ENCODE peak calls at places on chromosomes 11 and 22, in nine cellular contexts. One of them, this sample, is unnamed.

GRCh38 chr11:19714093-19714386 is 1.4 kb downstream of the NAV2 start:
- DNase-seq in body of pancreas: no peak
- DNase-seq in progenitor cell of endocrine pancreas: no peak
- DNase-seq in transverse colon: no peak
- DNase-seq in AG09309: no peak
- DNase-seq in foreskin fibroblast: peak
- DNase-seq in NB4: no peak
- DNase-seq in BJ: no peak
- DNase-seq in AG09319: no peak
- DNase-seq in this sample: no peak

GRCh38 chr22:48300877-48301276 is 1526.8 kb downstream of the BRD1 start:
- DNase-seq in progenitor cell of endocrine pancreas: no peak
- DNase-seq in NB4: no peak
- DNase-seq in AG09319: no peak
- DNase-seq in body of pancreas: no peak
- DNase-seq in foreskin fibroblast: no peak
- DNase-seq in transverse colon: no peak
- DNase-seq in AG09309: no peak
- DNase-seq in BJ: no peak
- DNase-seq in this sample: no peak

GRCh38 chr11:95521862-95522261 is 267.7 kb downstream of the FAM76B start:
- DNase-seq in transverse colon: no peak
- DNase-seq in NB4: no peak
- DNase-seq in body of pancreas: no peak
- DNase-seq in BJ: no peak
- DNase-seq in AG09309: no peak
- DNase-seq in progenitor cell of endocrine pancreas: no peak
- DNase-seq in foreskin fibroblast: no peak
- DNase-seq in AG09319: no peak
- DNase-seq in this sample: no peak

GRCh38 chr11:8229299-8230177 is 34.1 kb downstream of the LMO1 start:
- DNase-seq in transverse colon: peak
- DNase-seq in foreskin fibroblast: no peak
- DNase-seq in BJ: no peak
- DNase-seq in AG09319: no peak
- DNase-seq in progenitor cell of endocrine pancreas: no peak
- DNase-seq in NB4: no peak
- DNase-seq in AG09309: no peak
- DNase-seq in body of pancreas: peak
- DNase-seq in this sample: no peak

GRCh38 chr11:12075822-12076821 is 34.3 kb upstream of the MICAL2 start:
- DNase-seq in progenitor cell of endocrine pancreas: no peak
- DNase-seq in body of pancreas: no peak
- DNase-seq in AG09309: peak
- DNase-seq in transverse colon: peak
- DNase-seq in AG09319: peak
- DNase-seq in foreskin fibroblast: peak
- DNase-seq in BJ: peak
- DNase-seq in NB4: no peak
- DNase-seq in this sample: peak

GRCh38 chr22:26656896-26657851 is at the start of gene MIAT:
- DNase-seq in foreskin fibroblast: no peak
- DNase-seq in AG09309: no peak
- DNase-seq in progenitor cell of endocrine pancreas: no peak
- DNase-seq in transverse colon: peak
- DNase-seq in BJ: no peak
- DNase-seq in NB4: no peak
- DNase-seq in AG09319: no peak
- DNase-seq in body of pancreas: no peak
- DNase-seq in this sample: no peak

GRCh38 chr22:31583861-31584485 is 78.0 kb downstream of the PISD start:
- DNase-seq in transverse colon: no peak
- DNase-seq in AG09309: no peak
- DNase-seq in body of pancreas: no peak
- DNase-seq in AG09319: no peak
- DNase-seq in BJ: no peak
- DNase-seq in foreskin fibroblast: peak
- DNase-seq in NB4: no peak
- DNase-seq in progenitor cell of endocrine pancreas: no peak
- DNase-seq in this sample: no peak

GRCh38 chr22:30635273-30636225 is at the start of gene SLC35E4:
- DNase-seq in AG09319: peak
- DNase-seq in AG09309: peak
- DNase-seq in transverse colon: peak
- DNase-seq in progenitor cell of endocrine pancreas: peak
- DNase-seq in foreskin fibroblast: peak
- DNase-seq in body of pancreas: peak
- DNase-seq in NB4: peak
- DNase-seq in BJ: no peak
- DNase-seq in this sample: peak

GRCh38 chr22:33697640-33698039 is 222.6 kb downstream of the LARGE1 start:
- DNase-seq in foreskin fibroblast: no peak
- DNase-seq in transverse colon: no peak
- DNase-seq in body of pancreas: no peak
- DNase-seq in BJ: no peak
- DNase-seq in AG09319: no peak
- DNase-seq in NB4: no peak
- DNase-seq in progenitor cell of endocrine pancreas: no peak
- DNase-seq in AG09309: no peak
- DNase-seq in this sample: no peak

GRCh38 chr11:130979386-130979972 is 63.2 kb upstream of the SNX19 start:
- DNase-seq in progenitor cell of endocrine pancreas: no peak
- DNase-seq in AG09319: peak
- DNase-seq in transverse colon: no peak
- DNase-seq in body of pancreas: no peak
- DNase-seq in NB4: peak
- DNase-seq in BJ: no peak
- DNase-seq in AG09309: peak
- DNase-seq in foreskin fibroblast: peak
- DNase-seq in this sample: no peak

GRCh38 chr22:43187171-43188099 is 501 bp upstream of the TTLL12 start:
- DNase-seq in AG09309: peak
- DNase-seq in AG09319: peak
- DNase-seq in NB4: peak
- DNase-seq in foreskin fibroblast: peak
- DNase-seq in body of pancreas: peak
- DNase-seq in transverse colon: peak
- DNase-seq in BJ: peak
- DNase-seq in progenitor cell of endocrine pancreas: peak
- DNase-seq in this sample: peak

GRCh38 chr11:62905927-62906531 is 15.1 kb downstream of the CHRM1 start:
- DNase-seq in NB4: peak
- DNase-seq in AG09319: peak
- DNase-seq in BJ: no peak
- DNase-seq in transverse colon: peak
- DNase-seq in AG09309: peak
- DNase-seq in progenitor cell of endocrine pancreas: peak
- DNase-seq in body of pancreas: peak
- DNase-seq in foreskin fibroblast: peak
- DNase-seq in this sample: peak

DNA sequence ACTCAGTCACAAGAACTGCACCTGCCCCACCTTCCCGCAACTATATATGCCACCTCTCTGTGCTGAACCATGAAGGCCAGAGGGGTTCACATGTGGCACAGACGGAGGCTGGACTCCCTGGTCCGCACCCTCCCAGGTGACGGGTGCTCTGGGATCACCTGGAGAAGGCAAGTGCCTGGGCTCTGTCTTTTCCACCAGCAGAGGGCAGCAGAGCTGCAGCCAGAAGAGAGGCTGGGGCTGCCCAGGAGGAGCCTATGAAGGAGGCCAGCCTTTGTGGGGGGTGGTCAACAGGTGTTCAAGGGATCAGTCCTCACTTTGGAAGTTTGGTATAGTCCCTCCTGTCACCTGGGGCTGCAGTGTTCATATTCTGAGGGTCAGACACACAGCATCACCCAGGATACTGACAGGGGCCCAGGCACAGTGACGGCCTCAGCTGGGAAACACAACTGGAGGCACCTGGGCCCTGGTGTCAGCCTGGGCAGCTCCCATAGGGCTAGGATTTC is 39.2 kb upstream of the IGLL5 start:
- DNase-seq in body of pancreas: peak
- DNase-seq in BJ: no peak
- DNase-seq in AG09319: peak
- DNase-seq in progenitor cell of endocrine pancreas: peak
- DNase-seq in foreskin fibroblast: peak
- DNase-seq in NB4: peak
- DNase-seq in transverse colon: peak
- DNase-seq in AG09309: no peak
- DNase-seq in this sample: no peak
- TF ChIP-seq CTCF in body of pancreas: peak
- TF ChIP-seq CTCF in BJ: peak
- TF ChIP-seq CTCF in AG09319: peak
- TF ChIP-seq CTCF in progenitor cell of endocrine pancreas: peak
- TF ChIP-seq CTCF in foreskin fibroblast: peak
- TF ChIP-seq CTCF in NB4: peak
- TF ChIP-seq CTCF in transverse colon: peak
- TF ChIP-seq CTCF in AG09309: peak
- TF ChIP-seq CTCF in this sample: peak

GRCh38 chr11:789951-790350 is at the start of gene CEND1:
- DNase-seq in AG09319: no peak
- DNase-seq in body of pancreas: no peak
- DNase-seq in NB4: no peak
- DNase-seq in AG09309: no peak
- DNase-seq in foreskin fibroblast: peak
- DNase-seq in BJ: no peak
- DNase-seq in progenitor cell of endocrine pancreas: no peak
- DNase-seq in transverse colon: no peak
- DNase-seq in this sample: peak

GRCh38 chr11:786235-787083 is 3.4 kb downstream of the CEND1 start:
- DNase-seq in BJ: no peak
- DNase-seq in body of pancreas: no peak
- DNase-seq in NB4: peak
- DNase-seq in progenitor cell of endocrine pancreas: no peak
- DNase-seq in transverse colon: no peak
- DNase-seq in foreskin fibroblast: no peak
- DNase-seq in AG09319: no peak
- DNase-seq in AG09309: no peak
- DNase-seq in this sample: no peak

GRCh38 chr11:787084-787675 is 2.7 kb downstream of the CEND1 start:
- DNase-seq in transverse colon: no peak
- DNase-seq in foreskin fibroblast: no peak
- DNase-seq in body of pancreas: no peak
- DNase-seq in AG09319: no peak
- DNase-seq in AG09309: no peak
- DNase-seq in NB4: no peak
- DNase-seq in BJ: no peak
- DNase-seq in progenitor cell of endocrine pancreas: no peak
- DNase-seq in this sample: no peak

GRCh38 chr11:788953-789940 is 643 bp downstream of the CEND1 start:
- DNase-seq in AG09319: no peak
- DNase-seq in BJ: no peak
- DNase-seq in body of pancreas: no peak
- DNase-seq in progenitor cell of endocrine pancreas: no peak
- DNase-seq in AG09309: no peak
- DNase-seq in foreskin fibroblast: no peak
- DNase-seq in transverse colon: no peak
- DNase-seq in NB4: no peak
- DNase-seq in this sample: no peak

GRCh38 chr11:788009-788640 is 1.8 kb downstream of the CEND1 start:
- DNase-seq in NB4: no peak
- DNase-seq in AG09319: no peak
- DNase-seq in foreskin fibroblast: no peak
- DNase-seq in progenitor cell of endocrine pancreas: no peak
- DNase-seq in transverse colon: no peak
- DNase-seq in BJ: no peak
- DNase-seq in body of pancreas: no peak
- DNase-seq in AG09309: no peak
- DNase-seq in this sample: no peak
- TF ChIP-seq CTCF in NB4: no peak
- TF ChIP-seq CTCF in AG09319: no peak
- TF ChIP-seq CTCF in foreskin fibroblast: no peak
- TF ChIP-seq CTCF in progenitor cell of endocrine pancreas: no peak
- TF ChIP-seq CTCF in transverse colon: no peak
- TF ChIP-seq CTCF in BJ: no peak
- TF ChIP-seq CTCF in body of pancreas: no peak
- TF ChIP-seq CTCF in AG09309: no peak
- TF ChIP-seq CTCF in this sample: no peak

GRCh38 chr11:748007-748359 is 719 bp downstream of the TALDO1 start:
- DNase-seq in body of pancreas: no peak
- DNase-seq in AG09319: no peak
- DNase-seq in AG09309: no peak
- DNase-seq in transverse colon: peak
- DNase-seq in BJ: no peak
- DNase-seq in foreskin fibroblast: no peak
- DNase-seq in NB4: peak
- DNase-seq in progenitor cell of endocrine pancreas: no peak
- DNase-seq in this sample: no peak

GRCh38 chr11:742571-743201 is 4.6 kb upstream of the TALDO1 start:
- DNase-seq in body of pancreas: no peak
- DNase-seq in AG09309: no peak
- DNase-seq in BJ: no peak
- DNase-seq in AG09319: no peak
- DNase-seq in transverse colon: no peak
- DNase-seq in NB4: no peak
- DNase-seq in foreskin fibroblast: no peak
- DNase-seq in progenitor cell of endocrine pancreas: no peak
- DNase-seq in this sample: no peak

GRCh38 chr11:749731-750130 is 2.5 kb downstream of the TALDO1 start:
- DNase-seq in body of pancreas: no peak
- DNase-seq in AG09319: no peak
- DNase-seq in transverse colon: no peak
- DNase-seq in AG09309: no peak
- DNase-seq in NB4: peak
- DNase-seq in foreskin fibroblast: no peak
- DNase-seq in BJ: no peak
- DNase-seq in progenitor cell of endocrine pancreas: no peak
- DNase-seq in this sample: no peak

GRCh38 chr11:746289-747175 is 732 bp upstream of the TALDO1 start:
- DNase-seq in foreskin fibroblast: no peak
- DNase-seq in progenitor cell of endocrine pancreas: no peak
- DNase-seq in body of pancreas: peak
- DNase-seq in NB4: peak
- DNase-seq in AG09319: no peak
- DNase-seq in transverse colon: no peak
- DNase-seq in AG09309: no peak
- DNase-seq in BJ: no peak
- DNase-seq in this sample: no peak

GRCh38 chr11:747176-748006 is at the start of gene TALDO1:
- DNase-seq in AG09319: peak
- DNase-seq in foreskin fibroblast: peak
- DNase-seq in BJ: peak
- DNase-seq in transverse colon: peak
- DNase-seq in body of pancreas: peak
- DNase-seq in progenitor cell of endocrine pancreas: peak
- DNase-seq in NB4: peak
- DNase-seq in AG09309: peak
- DNase-seq in this sample: peak
- TF ChIP-seq CTCF in AG09319: no peak
- TF ChIP-seq CTCF in foreskin fibroblast: no peak
- TF ChIP-seq CTCF in BJ: peak
- TF ChIP-seq CTCF in transverse colon: no peak
- TF ChIP-seq CTCF in body of pancreas: no peak
- TF ChIP-seq CTCF in progenitor cell of endocrine pancreas: peak
- TF ChIP-seq CTCF in NB4: no peak
- TF ChIP-seq CTCF in AG09309: peak
- TF ChIP-seq CTCF in this sample: peak

DNA sequence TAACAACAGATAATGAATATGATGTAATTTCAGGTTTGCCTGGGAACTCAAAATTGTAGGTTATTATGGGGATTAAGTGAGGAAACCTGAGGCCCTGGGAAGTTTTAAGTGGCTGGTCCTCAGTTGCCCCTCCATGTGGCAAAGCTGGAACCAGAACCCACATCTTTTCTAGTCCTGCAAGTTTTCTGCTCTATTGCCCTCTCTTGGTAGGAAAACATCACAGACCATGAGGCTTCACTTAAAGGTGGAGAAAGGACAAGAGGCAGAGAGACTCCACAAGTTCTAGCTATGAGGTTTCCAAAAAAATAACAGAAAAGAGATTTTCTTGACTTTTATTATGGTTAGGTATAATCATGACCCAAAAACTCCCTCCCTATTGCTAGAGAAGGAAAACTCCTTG is 115.5 kb upstream of the DDI1 start:
- DNase-seq in transverse colon: no peak
- DNase-seq in BJ: no peak
- DNase-seq in AG09309: no peak
- DNase-seq in NB4: no peak
- DNase-seq in foreskin fibroblast: no peak
- DNase-seq in progenitor cell of endocrine pancreas: no peak
- DNase-seq in body of pancreas: no peak
- DNase-seq in AG09319: no peak
- DNase-seq in this sample: no peak
- TF ChIP-seq CTCF in transverse colon: no peak
- TF ChIP-seq CTCF in BJ: no peak
- TF ChIP-seq CTCF in AG09309: no peak
- TF ChIP-seq CTCF in NB4: no peak
- TF ChIP-seq CTCF in foreskin fibroblast: no peak
- TF ChIP-seq CTCF in progenitor cell of endocrine pancreas: no peak
- TF ChIP-seq CTCF in body of pancreas: no peak
- TF ChIP-seq CTCF in AG09319: no peak
- TF ChIP-seq CTCF in this sample: no peak